ENCODE peak calls at places on chromosome 18, in seven cellular contexts. Q is naive thymus-derived CD8-positive, alpha-beta T cell; I is occipital lobe; N is T-helper 1 cell; L is stimulated activated CD8-positive, alpha-beta memory T cell treated with anti-CD3 and anti-CD28 coated beads, Interleukin-15, amount 100 ng/mL, for 24 hours; O is activated CD4-positive, alpha-beta T cell treated with anti-CD3 and anti-CD28 coated beads, Interleukin-2, amount 50 U/mL, for 24 hours; J is fibroblast of mammary gland. G is an unnamed sample.

GRCh38 chr18:79485788-79486355 is 90.1 kb downstream of the NFATC1 start:
- DNase-seq in Q (no peak), I (no peak), N (no peak), L (no peak), O (no peak), J (peak), G (peak)

GRCh38 chr18:54086046-54086802 is 138.2 kb downstream of the MBD2 start:
- DNase-seq in Q (no peak), I (no peak), N (no peak), L (no peak), O (no peak), J (no peak), G (no peak)

GRCh38 chr18:73842795-73843394 is 304.7 kb downstream of the FBXO15 start:
- DNase-seq in Q (peak), I (peak), N (peak), L (peak), O (peak), J (peak), G (no peak)

GRCh38 chr18:49751427-49752094 is 61.8 kb downstream of the ACAA2 start:
- DNase-seq in Q (no peak), I (no peak), N (peak), L (no peak), O (no peak), J (no peak), G (peak)

GRCh38 chr18:76801567-76802505 is 20.5 kb upstream of the ZNF236 start:
- DNase-seq in Q (peak), I (no peak), N (peak), L (no peak), O (no peak), J (peak), G (peak)

GRCh38 chr18:79798999-79799370 is 1.2 kb downstream of the KCNG2 start:
- DNase-seq in Q (no peak), I (no peak), N (no peak), L (no peak), O (no peak), J (no peak), G (no peak)

GRCh38 chr18:10661333-10661732 is 135.5 kb downstream of the NAPG start:
- DNase-seq in Q (no peak), I (no peak), N (no peak), L (no peak), O (no peak), J (peak), G (no peak)

GRCh38 chr18:3037423-3037915 is 24.5 kb upstream of the LPIN2 start:
- DNase-seq in Q (no peak), I (no peak), N (peak), L (no peak), O (no peak), J (peak), G (no peak)

GRCh38 chr18:58897994-58898393 is 33.3 kb downstream of the ZNF532 start:
- DNase-seq in Q (no peak), I (no peak), N (no peak), L (no peak), O (no peak), J (no peak), G (no peak)

GRCh38 chr18:2717407-2717806 is 61.9 kb downstream of the SMCHD1 start:
- DNase-seq in Q (no peak), I (no peak), N (no peak), L (no peak), O (no peak), J (no peak), G (no peak)

G was measured in tibial artery.